ENCODE peak calls at places on chromosomes 3 and 15, in eight cellular contexts. One of them, this sample, is unnamed.

GRCh38 chr15:92617197-92618037 is 38.2 kb downstream of the FAM174B start:
- DNase-seq in IMR-90: peak
- DNase-seq in adrenal gland: no peak
- DNase-seq in AG09309: no peak
- DNase-seq in body of pancreas: peak
- DNase-seq in mucosa of gallbladder: peak
- DNase-seq in fibroblast of the aortic adventitia: peak
- DNase-seq in T-helper 9 cell: no peak
- DNase-seq in this sample: no peak

GRCh38 chr15:66169023-66169422 is 84.5 kb downstream of the MEGF11 start:
- DNase-seq in IMR-90: no peak
- DNase-seq in adrenal gland: no peak
- DNase-seq in AG09309: no peak
- DNase-seq in body of pancreas: no peak
- DNase-seq in mucosa of gallbladder: no peak
- DNase-seq in fibroblast of the aortic adventitia: no peak
- DNase-seq in T-helper 9 cell: no peak
- DNase-seq in this sample: no peak

GRCh38 chr3:13709706-13710105 is 160.8 kb downstream of the FBLN2 start:
- DNase-seq in IMR-90: no peak
- DNase-seq in adrenal gland: no peak
- DNase-seq in AG09309: no peak
- DNase-seq in body of pancreas: no peak
- DNase-seq in mucosa of gallbladder: no peak
- DNase-seq in fibroblast of the aortic adventitia: no peak
- DNase-seq in T-helper 9 cell: no peak
- DNase-seq in this sample: no peak

GRCh38 chr3:173396191-173397041 is 1.1 kb upstream of the NLGN1 start:
- DNase-seq in IMR-90: no peak
- DNase-seq in adrenal gland: no peak
- DNase-seq in AG09309: no peak
- DNase-seq in body of pancreas: no peak
- DNase-seq in mucosa of gallbladder: peak
- DNase-seq in fibroblast of the aortic adventitia: peak
- DNase-seq in T-helper 9 cell: no peak
- DNase-seq in this sample: no peak

GRCh38 chr3:195059006-195059350 is 212.0 kb downstream of the XXYLT1 start:
- DNase-seq in IMR-90: no peak
- DNase-seq in adrenal gland: peak
- DNase-seq in AG09309: no peak
- DNase-seq in body of pancreas: no peak
- DNase-seq in mucosa of gallbladder: no peak
- DNase-seq in fibroblast of the aortic adventitia: no peak
- DNase-seq in T-helper 9 cell: no peak
- DNase-seq in this sample: no peak

GRCh38 chr15:69734699-69735098 is 282.1 kb downstream of the RPLP1 start:
- DNase-seq in IMR-90: no peak
- DNase-seq in adrenal gland: no peak
- DNase-seq in AG09309: no peak
- DNase-seq in body of pancreas: no peak
- DNase-seq in mucosa of gallbladder: no peak
- DNase-seq in fibroblast of the aortic adventitia: peak
- DNase-seq in T-helper 9 cell: no peak
- DNase-seq in this sample: no peak

GRCh38 chr3:53044371-53045106 is 1.3 kb downstream of the SFMBT1 start:
- DNase-seq in IMR-90: peak
- DNase-seq in adrenal gland: peak
- DNase-seq in AG09309: no peak
- DNase-seq in body of pancreas: peak
- DNase-seq in mucosa of gallbladder: no peak
- DNase-seq in fibroblast of the aortic adventitia: peak
- DNase-seq in T-helper 9 cell: peak
- DNase-seq in this sample: no peak

GRCh38 chr15:24823473-24823872 is 131.3 kb upstream of the SNRPN start:
- DNase-seq in IMR-90: no peak
- DNase-seq in adrenal gland: no peak
- DNase-seq in AG09309: no peak
- DNase-seq in body of pancreas: peak
- DNase-seq in mucosa of gallbladder: no peak
- DNase-seq in fibroblast of the aortic adventitia: no peak
- DNase-seq in T-helper 9 cell: no peak
- DNase-seq in this sample: no peak

GRCh38 chr15:58771621-58772235 is 626 bp downstream of the MINDY2 start:
- DNase-seq in IMR-90: no peak
- DNase-seq in adrenal gland: peak
- DNase-seq in AG09309: no peak
- DNase-seq in body of pancreas: peak
- DNase-seq in mucosa of gallbladder: peak
- DNase-seq in fibroblast of the aortic adventitia: peak
- DNase-seq in T-helper 9 cell: peak
- DNase-seq in this sample: no peak

GRCh38 chr3:127654374-127654773 is 18.4 kb upstream of the ABTB1 start:
- DNase-seq in IMR-90: no peak
- DNase-seq in adrenal gland: no peak
- DNase-seq in AG09309: no peak
- DNase-seq in body of pancreas: no peak
- DNase-seq in mucosa of gallbladder: no peak
- DNase-seq in fibroblast of the aortic adventitia: no peak
- DNase-seq in T-helper 9 cell: no peak
- DNase-seq in this sample: no peak

GRCh38 chr15:73600413-73601050 is 32.7 kb downstream of the NPTN start:
- DNase-seq in IMR-90: no peak
- DNase-seq in adrenal gland: no peak
- DNase-seq in AG09309: no peak
- DNase-seq in body of pancreas: no peak
- DNase-seq in mucosa of gallbladder: no peak
- DNase-seq in fibroblast of the aortic adventitia: no peak
- DNase-seq in T-helper 9 cell: no peak
- DNase-seq in this sample: no peak